ENCODE peak calls at places on chromosomes 2 and 18, in four cellular contexts. One of them, this sample, is unnamed.

GRCh38 chr2:59786684-59787083 is 766.8 kb downstream of the BCL11A start:
- DNase-seq in H7: no peak
- DNase-seq in CD4-positive, CD25-positive, alpha-beta regulatory T cell: no peak
- DNase-seq in IMR-90: no peak
- DNase-seq in this sample: no peak

GRCh38 chr2:1730047-1730937 is 14.0 kb downstream of the PXDN start:
- DNase-seq in IMR-90: peak
- DNase-seq in CD4-positive, CD25-positive, alpha-beta regulatory T cell: no peak
- DNase-seq in H7: peak
- DNase-seq in this sample: no peak

GRCh38 chr2:104861295-104862060 is 7.6 kb downstream of the POU3F3 start:
- DNase-seq in IMR-90: no peak
- DNase-seq in CD4-positive, CD25-positive, alpha-beta regulatory T cell: no peak
- DNase-seq in H7: peak
- DNase-seq in this sample: no peak

GRCh38 chr2:101704046-101704466 is 6.5 kb downstream of the MAP4K4 start:
- DNase-seq in CD4-positive, CD25-positive, alpha-beta regulatory T cell: peak
- DNase-seq in IMR-90: peak
- DNase-seq in H7: no peak
- DNase-seq in this sample: no peak

GRCh38 chr2:21010813-21011439 is 32.9 kb downstream of the APOB start:
- DNase-seq in H7: no peak
- DNase-seq in CD4-positive, CD25-positive, alpha-beta regulatory T cell: no peak
- DNase-seq in IMR-90: no peak
- DNase-seq in this sample: no peak

GRCh38 chr2:174654429-174654941 is 56.9 kb upstream of the WIPF1 start:
- DNase-seq in CD4-positive, CD25-positive, alpha-beta regulatory T cell: no peak
- DNase-seq in IMR-90: peak
- DNase-seq in H7: no peak
- DNase-seq in this sample: no peak

GRCh38 chr18:63619661-63620060 is 24.4 kb downstream of the SERPINB4 start:
- DNase-seq in H7: no peak
- DNase-seq in CD4-positive, CD25-positive, alpha-beta regulatory T cell: no peak
- DNase-seq in IMR-90: no peak
- DNase-seq in this sample: no peak

GRCh38 chr18:34121157-34121807 is 103.4 kb downstream of the NOL4 start:
- DNase-seq in IMR-90: no peak
- DNase-seq in H7: no peak
- DNase-seq in CD4-positive, CD25-positive, alpha-beta regulatory T cell: no peak
- DNase-seq in this sample: no peak

GRCh38 chr18:72541871-72542690 is 2.1 kb downstream of the CBLN2 start:
- DNase-seq in IMR-90: no peak
- DNase-seq in CD4-positive, CD25-positive, alpha-beta regulatory T cell: no peak
- DNase-seq in H7: peak
- DNase-seq in this sample: peak

GRCh38 chr2:102618452-102619413 is 620 bp upstream of the SLC9A2 start:
- DNase-seq in H7: peak
- DNase-seq in CD4-positive, CD25-positive, alpha-beta regulatory T cell: no peak
- DNase-seq in IMR-90: no peak
- DNase-seq in this sample: peak

GRCh38 chr2:236745420-236746210 is 176.0 kb downstream of the ACKR3 start:
- DNase-seq in CD4-positive, CD25-positive, alpha-beta regulatory T cell: no peak
- DNase-seq in H7: peak
- DNase-seq in IMR-90: peak
- DNase-seq in this sample: no peak

GRCh38 chr2:131517106-131517831 is 10.4 kb upstream of the CCDC74A start:
- DNase-seq in H7: no peak
- DNase-seq in CD4-positive, CD25-positive, alpha-beta regulatory T cell: no peak
- DNase-seq in IMR-90: no peak
- DNase-seq in this sample: no peak

GRCh38 chr2:235807347-235807746 is 313.5 kb downstream of the AGAP1 start:
- DNase-seq in IMR-90: no peak
- DNase-seq in CD4-positive, CD25-positive, alpha-beta regulatory T cell: no peak
- DNase-seq in H7: peak
- DNase-seq in this sample: no peak

GRCh38 chr2:134315471-134315870 is 61.6 kb downstream of the MGAT5 start:
- DNase-seq in CD4-positive, CD25-positive, alpha-beta regulatory T cell: no peak
- DNase-seq in H7: no peak
- DNase-seq in IMR-90: no peak
- DNase-seq in this sample: no peak

GRCh38 chr2:204027105-204027504 is 90.5 kb downstream of the ICOS start:
- DNase-seq in H7: no peak
- DNase-seq in IMR-90: peak
- DNase-seq in CD4-positive, CD25-positive, alpha-beta regulatory T cell: peak
- DNase-seq in this sample: peak

GRCh38 chr2:175931751-175932295 is 70.2 kb downstream of the LNPK start:
- DNase-seq in H7: no peak
- DNase-seq in CD4-positive, CD25-positive, alpha-beta regulatory T cell: no peak
- DNase-seq in IMR-90: peak
- DNase-seq in this sample: no peak

GRCh38 chr2:176114120-176114929 is 2.3 kb upstream of the HOXD10 start:
- DNase-seq in IMR-90: no peak
- DNase-seq in CD4-positive, CD25-positive, alpha-beta regulatory T cell: no peak
- DNase-seq in H7: no peak
- DNase-seq in this sample: no peak

GRCh38 chr2:16394072-16394985 is 271.3 kb downstream of the CYRIA start:
- DNase-seq in CD4-positive, CD25-positive, alpha-beta regulatory T cell: no peak
- DNase-seq in H7: peak
- DNase-seq in IMR-90: no peak
- DNase-seq in this sample: no peak

GRCh38 chr2:95297088-95297487 is at the start of gene KCNIP3:
- DNase-seq in CD4-positive, CD25-positive, alpha-beta regulatory T cell: no peak
- DNase-seq in H7: peak
- DNase-seq in IMR-90: no peak
- DNase-seq in this sample: no peak

GRCh38 chr2:230913812-230914211 is 11.2 kb downstream of the GPR55 start:
- DNase-seq in CD4-positive, CD25-positive, alpha-beta regulatory T cell: no peak
- DNase-seq in H7: no peak
- DNase-seq in IMR-90: no peak
- DNase-seq in this sample: no peak

GRCh38 chr2:239781461-239781860 is 243.7 kb downstream of the NDUFA10 start:
- DNase-seq in IMR-90: no peak
- DNase-seq in H7: no peak
- DNase-seq in CD4-positive, CD25-positive, alpha-beta regulatory T cell: no peak
- DNase-seq in this sample: no peak

GRCh38 chr2:73933194-73933593 is 6.5 kb downstream of the DGUOK start:
- DNase-seq in IMR-90: peak
- DNase-seq in H7: no peak
- DNase-seq in CD4-positive, CD25-positive, alpha-beta regulatory T cell: no peak
- DNase-seq in this sample: no peak

GRCh38 chr2:47033102-47033880 is 117.7 kb upstream of the MCFD2 start:
- DNase-seq in IMR-90: no peak
- DNase-seq in CD4-positive, CD25-positive, alpha-beta regulatory T cell: no peak
- DNase-seq in H7: no peak
- DNase-seq in this sample: no peak

GRCh38 chr2:98547092-98547798 is 61.1 kb downstream of the COA5 start:
- DNase-seq in CD4-positive, CD25-positive, alpha-beta regulatory T cell: no peak
- DNase-seq in IMR-90: no peak
- DNase-seq in H7: no peak
- DNase-seq in this sample: peak

DNA sequence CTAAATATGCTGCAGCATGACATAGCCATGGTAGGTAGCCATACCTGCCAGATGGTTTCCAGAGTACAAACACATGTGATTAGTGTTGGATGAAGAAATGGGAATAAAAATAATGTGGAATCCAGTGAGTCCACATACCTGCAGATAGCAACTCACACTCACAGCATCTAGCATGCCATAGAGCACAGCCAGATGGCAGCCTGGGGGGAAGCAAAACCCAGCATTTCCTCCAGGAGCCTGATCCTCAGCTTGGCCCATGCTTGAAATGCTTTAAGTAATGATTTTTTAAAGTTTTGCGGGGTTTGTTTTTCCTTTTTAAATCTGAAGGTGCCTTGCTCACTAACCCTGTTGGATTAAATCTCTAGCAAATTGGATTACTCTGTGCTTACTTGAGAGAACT is 535.1 kb downstream of the STK39 start:
- DNase-seq in IMR-90: no peak
- DNase-seq in CD4-positive, CD25-positive, alpha-beta regulatory T cell: no peak
- DNase-seq in H7: no peak
- DNase-seq in this sample: no peak
- H3K4me3 ChIP-seq in IMR-90: no peak
- H3K4me3 ChIP-seq in CD4-positive, CD25-positive, alpha-beta regulatory T cell: no peak
- H3K4me3 ChIP-seq in H7: no peak
- H3K4me3 ChIP-seq in this sample: no peak

GRCh38 chr2:216687111-216687510 is 8.2 kb downstream of the IGFBP5 start:
- DNase-seq in CD4-positive, CD25-positive, alpha-beta regulatory T cell: no peak
- DNase-seq in H7: no peak
- DNase-seq in IMR-90: no peak
- DNase-seq in this sample: no peak
- H3K4me3 ChIP-seq in CD4-positive, CD25-positive, alpha-beta regulatory T cell: no peak
- H3K4me3 ChIP-seq in H7: no peak
- H3K4me3 ChIP-seq in IMR-90: peak
- H3K4me3 ChIP-seq in this sample: no peak

GRCh38 chr18:23969664-23970063 is 44.9 kb upstream of the TTC39C start:
- DNase-seq in IMR-90: no peak
- DNase-seq in H7: no peak
- DNase-seq in CD4-positive, CD25-positive, alpha-beta regulatory T cell: no peak
- DNase-seq in this sample: no peak

GRCh38 chr18:23968638-23969037 is 45.9 kb upstream of the TTC39C start:
- DNase-seq in CD4-positive, CD25-positive, alpha-beta regulatory T cell: no peak
- DNase-seq in H7: no peak
- DNase-seq in IMR-90: no peak
- DNase-seq in this sample: no peak

GRCh38 chr18:23970161-23971153 is 44.1 kb upstream of the TTC39C start:
- DNase-seq in CD4-positive, CD25-positive, alpha-beta regulatory T cell: peak
- DNase-seq in IMR-90: no peak
- DNase-seq in H7: no peak
- DNase-seq in this sample: no peak

GRCh38 chr18:23971656-23972230 is 42.8 kb upstream of the TTC39C start:
- DNase-seq in IMR-90: no peak
- DNase-seq in H7: no peak
- DNase-seq in CD4-positive, CD25-positive, alpha-beta regulatory T cell: no peak
- DNase-seq in this sample: no peak

GRCh38 chr18:23972416-23972815 is 42.1 kb upstream of the TTC39C start:
- DNase-seq in H7: no peak
- DNase-seq in IMR-90: no peak
- DNase-seq in CD4-positive, CD25-positive, alpha-beta regulatory T cell: peak
- DNase-seq in this sample: no peak
- H3K4me3 ChIP-seq in H7: no peak
- H3K4me3 ChIP-seq in IMR-90: no peak
- H3K4me3 ChIP-seq in CD4-positive, CD25-positive, alpha-beta regulatory T cell: peak
- H3K4me3 ChIP-seq in this sample: no peak

DNA sequence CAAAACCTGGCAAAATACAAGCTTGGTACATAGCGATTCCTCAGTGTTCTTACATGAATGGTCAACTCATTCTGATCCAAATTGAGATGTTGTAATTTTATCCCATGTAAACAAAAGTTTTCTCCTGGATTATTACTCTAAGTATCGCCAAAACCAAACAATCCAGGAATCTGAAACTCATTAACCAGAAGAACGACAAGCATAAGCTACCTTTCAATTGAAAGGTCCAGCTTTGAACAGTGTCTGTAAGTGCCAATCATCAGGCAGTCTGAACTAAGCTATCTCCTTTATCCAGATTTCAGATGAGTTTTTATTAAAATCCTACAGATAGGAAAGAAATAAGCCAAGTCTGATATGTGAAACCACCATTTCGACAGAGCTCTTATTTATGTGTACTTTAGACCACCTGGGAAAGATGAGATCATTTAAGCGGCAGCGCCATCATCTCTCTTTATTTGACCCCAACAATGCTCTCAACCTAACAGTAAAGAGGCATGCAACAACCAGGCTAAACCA is 2.3 kb downstream of the MEX3C start:
- DNase-seq in CD4-positive, CD25-positive, alpha-beta regulatory T cell: no peak
- DNase-seq in IMR-90: peak
- DNase-seq in H7: no peak
- DNase-seq in this sample: no peak
- H3K4me3 ChIP-seq in CD4-positive, CD25-positive, alpha-beta regulatory T cell: peak
- H3K4me3 ChIP-seq in IMR-90: peak
- H3K4me3 ChIP-seq in H7: peak
- H3K4me3 ChIP-seq in this sample: peak

GRCh38 chr2:213243189-213244044 is 40.8 kb upstream of the SPAG16 start:
- DNase-seq in CD4-positive, CD25-positive, alpha-beta regulatory T cell: peak
- DNase-seq in H7: no peak
- DNase-seq in IMR-90: no peak
- DNase-seq in this sample: no peak
- H3K4me3 ChIP-seq in CD4-positive, CD25-positive, alpha-beta regulatory T cell: peak
- H3K4me3 ChIP-seq in H7: no peak
- H3K4me3 ChIP-seq in IMR-90: no peak
- H3K4me3 ChIP-seq in this sample: peak

GRCh38 chr2:48728295-48728694 is 27.2 kb downstream of the LHCGR start:
- DNase-seq in IMR-90: no peak
- DNase-seq in H7: no peak
- DNase-seq in CD4-positive, CD25-positive, alpha-beta regulatory T cell: no peak
- DNase-seq in this sample: no peak

GRCh38 chr2:48734576-48735303 is 20.8 kb downstream of the LHCGR start:
- DNase-seq in IMR-90: no peak
- DNase-seq in CD4-positive, CD25-positive, alpha-beta regulatory T cell: no peak
- DNase-seq in H7: no peak
- DNase-seq in this sample: no peak

GRCh38 chr2:48736251-48736650 is 19.3 kb downstream of the LHCGR start:
- DNase-seq in H7: no peak
- DNase-seq in CD4-positive, CD25-positive, alpha-beta regulatory T cell: no peak
- DNase-seq in IMR-90: no peak
- DNase-seq in this sample: no peak

GRCh38 chr2:48728827-48729226 is 26.7 kb downstream of the LHCGR start:
- DNase-seq in CD4-positive, CD25-positive, alpha-beta regulatory T cell: no peak
- DNase-seq in H7: no peak
- DNase-seq in IMR-90: no peak
- DNase-seq in this sample: no peak

GRCh38 chr2:48733067-48733503 is 22.4 kb downstream of the LHCGR start:
- DNase-seq in CD4-positive, CD25-positive, alpha-beta regulatory T cell: no peak
- DNase-seq in H7: no peak
- DNase-seq in IMR-90: no peak
- DNase-seq in this sample: no peak
- H3K4me3 ChIP-seq in CD4-positive, CD25-positive, alpha-beta regulatory T cell: no peak
- H3K4me3 ChIP-seq in H7: no peak
- H3K4me3 ChIP-seq in IMR-90: no peak
- H3K4me3 ChIP-seq in this sample: no peak

GRCh38 chr18:23632615-23633014 is 30.1 kb downstream of the ANKRD29 start:
- DNase-seq in IMR-90: no peak
- DNase-seq in CD4-positive, CD25-positive, alpha-beta regulatory T cell: no peak
- DNase-seq in H7: no peak
- DNase-seq in this sample: no peak
- H3K4me3 ChIP-seq in IMR-90: no peak
- H3K4me3 ChIP-seq in CD4-positive, CD25-positive, alpha-beta regulatory T cell: no peak
- H3K4me3 ChIP-seq in H7: no peak
- H3K4me3 ChIP-seq in this sample: no peak

DNA sequence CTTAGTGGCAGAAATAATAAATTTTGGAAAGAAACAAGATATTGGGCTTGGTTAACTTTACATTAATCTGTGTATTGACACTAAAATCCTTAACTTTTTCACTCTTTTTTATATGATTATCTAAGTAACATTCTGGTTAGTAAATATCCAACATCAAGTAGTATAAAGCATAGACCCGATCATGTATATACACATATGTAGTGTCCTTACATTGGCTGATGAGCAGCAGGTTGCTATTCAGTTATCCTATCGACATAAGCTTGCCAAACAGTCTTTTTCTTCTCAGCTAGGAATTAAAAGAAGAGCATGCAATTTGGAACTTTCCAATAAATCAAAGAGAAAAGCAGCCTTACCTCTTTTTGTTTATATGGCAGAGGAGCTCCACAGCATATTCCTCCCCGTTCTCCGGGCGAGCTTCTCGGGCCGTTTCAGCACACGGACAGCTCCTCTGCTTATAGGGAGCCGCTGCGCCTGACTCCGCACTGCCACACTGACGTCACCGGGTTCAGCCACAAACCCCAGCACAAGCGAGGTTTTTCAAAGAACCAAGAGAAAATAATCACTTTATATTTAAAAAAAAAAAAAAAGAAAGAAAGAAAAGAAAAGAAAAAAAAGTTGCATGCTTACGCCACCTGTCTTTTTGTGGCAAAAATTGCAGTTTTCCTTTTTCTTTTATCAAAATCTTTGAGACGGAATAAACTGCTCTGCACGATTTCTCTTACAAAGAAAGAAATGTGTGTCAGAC is at the start of gene SCG2:
- DNase-seq in CD4-positive, CD25-positive, alpha-beta regulatory T cell: no peak
- DNase-seq in H7: peak
- DNase-seq in IMR-90: peak
- DNase-seq in this sample: peak
- H3K4me3 ChIP-seq in CD4-positive, CD25-positive, alpha-beta regulatory T cell: no peak
- H3K4me3 ChIP-seq in H7: no peak
- H3K4me3 ChIP-seq in IMR-90: no peak
- H3K4me3 ChIP-seq in this sample: no peak